ENCODE peak calls at places on chromosomes 11 and 22, in nine cellular contexts. O is Peyer's patch, A is right lobe of liver, B is heart left ventricle, I is uterus, K is tibial nerve, M is spleen, Q is HepG2, N is IMR-90. G is an unnamed sample.

GRCh38 chr11:62125881-62126280 is 2.1 kb downstream of the INCENP start:
- DNase-seq in O (no peak), A (no peak), B (no peak), I (no peak), K (no peak), M (no peak), Q (no peak), N (no peak), G (no peak)

GRCh38 chr11:88414385-88414861 is 76.9 kb upstream of the CTSC start:
- DNase-seq in O (no peak), A (no peak), B (peak; percentile 66), I (no peak), K (no peak), M (no peak), Q (no peak), N (peak; percentile 68), G (peak; percentile 57)

GRCh38 chr11:123560001-123560400 is 94.4 kb downstream of the SCN3B start:
- DNase-seq in O (no peak), A (no peak), B (peak; percentile 49), I (peak; percentile 56), K (no peak), M (no peak), Q (no peak), N (peak; percentile 88), G (peak; percentile 85)

GRCh38 chr11:93213622-93214021 is 15.8 kb upstream of the SLC36A4 start:
- DNase-seq in O (no peak), A (no peak), B (no peak), I (no peak), K (no peak), M (no peak), Q (no peak), N (no peak), G (no peak)

GRCh38 chr11:116901211-116901610 is 63.8 kb upstream of the APOA1 start:
- DNase-seq in O (no peak), A (no peak), B (peak; percentile 75), I (no peak), K (no peak), M (no peak), Q (no peak), N (no peak), G (no peak)

GRCh38 chr11:69971741-69972140 is 106.4 kb upstream of the ANO1 start:
- DNase-seq in O (peak; percentile 45), A (no peak), B (no peak), I (no peak), K (no peak), M (no peak), Q (no peak), N (no peak), G (no peak)

GRCh38 chr22:37206118-37206840 is 6.0 kb downstream of the SSTR3 start:
- DNase-seq in O (peak; percentile 25), A (no peak), B (no peak), I (no peak), K (no peak), M (peak; percentile 52), Q (no peak), N (no peak), G (no peak)

GRCh38 chr11:117218133-117218915 is 13.5 kb downstream of the PCSK7 start:
- DNase-seq in O (no peak), A (no peak), B (peak; percentile 52), I (peak; percentile 76), K (no peak), M (peak; percentile 56), Q (no peak), N (peak; percentile 57), G (no peak)

GRCh38 chr11:46800177-46800576 is 45.9 kb downstream of the CKAP5 start:
- DNase-seq in O (no peak), A (no peak), B (no peak), I (no peak), K (no peak), M (no peak), Q (no peak), N (peak; percentile 16), G (no peak)

GRCh38 chr11:11459578-11459977 is 106.5 kb upstream of the CSNK2A3 start:
- DNase-seq in O (no peak), A (no peak), B (no peak), I (no peak), K (no peak), M (no peak), Q (no peak), N (no peak), G (no peak)

DNA sequence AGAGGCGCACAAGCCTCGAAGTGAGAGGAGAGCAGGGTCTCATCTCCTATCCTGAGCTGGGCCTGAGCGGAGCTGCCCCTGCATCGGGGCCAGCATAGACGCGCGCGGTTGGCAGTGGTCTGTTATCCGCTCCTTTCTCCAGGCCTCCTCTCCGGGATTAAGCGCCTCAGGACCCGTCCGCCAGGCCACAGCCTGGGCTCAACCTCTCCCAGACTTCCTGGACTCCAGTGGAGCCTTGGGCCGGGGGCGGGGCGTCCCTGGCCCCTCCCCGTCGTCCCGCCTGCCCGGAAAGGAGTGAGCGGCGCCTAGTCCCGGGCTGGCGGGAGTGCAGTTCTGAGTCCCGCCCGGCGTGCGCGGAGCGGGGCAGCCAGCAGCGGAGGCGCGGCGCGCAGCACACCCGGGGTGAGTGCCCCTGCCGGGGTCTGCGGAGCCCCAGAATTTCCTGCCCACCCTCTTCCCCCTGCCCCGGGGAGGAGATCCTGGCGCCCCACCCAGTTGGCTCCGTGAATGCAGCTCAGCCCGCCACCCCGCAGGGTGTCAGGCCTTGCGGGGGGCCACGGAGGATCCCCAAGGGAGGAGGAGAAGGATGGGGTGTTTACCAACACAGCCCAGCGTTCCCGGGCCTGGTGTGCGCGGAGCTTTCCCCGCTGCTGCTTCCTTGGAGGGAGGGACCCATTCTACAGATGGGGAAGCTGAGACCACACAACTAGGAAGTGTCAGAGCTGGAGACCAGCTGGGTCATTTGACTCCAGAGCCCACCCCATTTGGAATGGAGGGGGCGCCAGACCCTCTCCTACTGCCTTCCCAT is at the start of gene TCIRG1:
- DNase-seq in O (peak; percentile 93), A (peak; percentile 94), B (peak; percentile 91), I (peak; percentile 89), K (peak; percentile 84), M (peak; percentile 94), Q (peak; percentile 79), N (peak; percentile 70), G (peak; percentile 92)
- TF ChIP-seq POLR2A in O (peak; percentile 98), A (peak; percentile 99), B (peak; percentile 98), I (peak; percentile 97), K (peak; percentile 87), M (peak; percentile 69), Q (no peak), N (peak; percentile 70), G (peak; percentile 91)

DNA sequence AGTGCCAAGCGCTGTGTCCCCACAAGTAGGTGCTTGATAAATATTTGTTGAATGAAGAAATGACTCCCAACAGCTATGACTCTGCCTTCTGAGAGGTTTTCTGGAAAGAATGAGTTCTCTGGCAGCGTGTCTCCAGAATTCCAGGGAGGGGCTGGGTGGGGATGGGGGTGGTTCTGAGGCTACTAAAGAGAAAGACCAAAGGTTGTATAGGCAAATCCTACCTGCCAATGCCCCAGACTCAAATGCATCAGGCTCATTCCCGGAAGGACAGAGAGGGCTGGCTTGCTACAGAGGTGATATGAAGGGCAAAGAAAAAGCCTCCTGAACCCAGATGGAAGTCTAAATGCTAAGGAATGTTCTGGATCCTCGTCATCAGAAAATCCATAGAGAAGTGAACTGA is 1.9 kb downstream of the DUSP18 start:
- DNase-seq in O (no peak), A (no peak), B (no peak), I (no peak), K (no peak), M (no peak), Q (no peak), N (no peak), G (no peak)
- H3K4me3 ChIP-seq in O (peak overlapping the region; percentile 71), A (no peak overlapping the region), B (no peak overlapping the region), I (no peak overlapping the region), K (no peak overlapping the region), M (no peak overlapping the region), Q (no peak overlapping the region), N (no peak overlapping the region), G (no peak overlapping the region)

GRCh38 chr11:102061276-102061675 is 14.0 kb downstream of the CFAP300 start:
- DNase-seq in O (no peak), A (no peak), B (no peak), I (no peak), K (no peak), M (no peak), Q (peak; percentile 21), N (peak; percentile 28), G (no peak)
- H3K4me1 ChIP-seq in O (no peaks in the 10 kb centered on the region), A (no peaks in the 10 kb centered on the region), B (no peaks in the 10 kb centered on the region), I (no peaks in the 10 kb centered on the region), K (no peaks in the 10 kb centered on the region), M (no peaks in the 10 kb centered on the region), Q (peaks cover 10% of the 10 kb centered on the region), N (no peaks in the 10 kb centered on the region), G (no peaks in the 10 kb centered on the region)

GRCh38 chr11:43358670-43359431 is at the start of gene TTC17:
- DNase-seq in O (peak; percentile 95), A (peak; percentile 97), B (peak; percentile 95), I (peak; percentile 92), K (peak; percentile 86), M (peak; percentile 99), Q (peak; percentile 87), N (peak; percentile 87), G (peak; percentile 96)
- TF ChIP-seq POLR2A in O (peak; percentile 83), A (peak; percentile 85), B (peak; percentile 79), I (peak; percentile 83), K (peak; percentile 57), M (no peak), Q (peak; percentile 93), N (peak; percentile 97), G (peak; percentile 67)

DNA sequence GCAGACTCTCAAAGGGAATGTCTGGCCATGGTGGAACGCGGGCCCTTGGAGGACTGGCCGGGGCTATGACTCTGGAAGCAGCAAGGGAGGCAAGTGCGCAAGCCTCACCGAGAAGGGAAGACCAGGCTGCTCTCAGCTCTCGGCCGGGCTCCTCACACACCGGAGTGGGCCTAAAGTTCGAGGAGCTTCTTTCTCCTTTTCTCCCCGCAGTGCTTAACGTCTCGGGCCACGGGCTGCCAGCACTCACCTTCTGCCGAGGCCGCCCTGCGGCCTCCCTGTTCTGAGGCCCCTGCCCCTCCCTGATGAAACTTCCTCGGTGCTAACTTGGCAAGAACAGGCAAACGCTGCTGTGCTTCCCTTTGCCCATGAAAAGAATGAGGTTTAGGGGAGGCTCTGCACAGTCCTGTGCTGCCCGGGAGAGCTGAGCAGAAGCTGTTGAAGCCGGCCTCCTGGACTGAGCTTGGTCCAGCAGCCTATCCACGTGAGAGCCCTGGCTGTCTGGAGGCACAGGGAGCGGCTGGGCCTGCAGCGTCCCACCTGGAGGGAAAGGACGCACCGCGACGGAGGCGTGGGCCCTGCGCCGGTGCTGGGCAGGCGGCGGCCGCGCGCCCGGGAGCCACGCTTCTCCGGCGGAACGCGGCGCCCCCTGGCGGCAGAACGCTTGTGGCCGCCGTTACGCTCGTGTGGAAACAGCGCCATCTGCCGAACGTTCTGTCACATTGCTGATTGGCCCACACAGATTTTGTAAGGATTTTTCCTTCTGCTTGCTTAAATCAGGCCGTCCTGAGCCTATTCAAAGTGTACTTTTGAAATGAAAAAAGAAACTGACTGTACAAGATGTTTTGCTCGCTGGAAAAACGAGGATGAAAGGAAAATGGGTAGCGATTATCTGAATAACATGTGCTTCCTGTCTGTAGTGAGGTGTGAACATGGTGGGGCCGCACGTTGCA is 65.0 kb upstream of the TMEM45B start:
- DNase-seq in O (peak; percentile 89), A (peak; percentile 80), B (peak; percentile 58), I (peak; percentile 73), K (peak; percentile 27), M (peak; percentile 93), Q (peak; percentile 56), N (peak; percentile 67), G (peak; percentile 76)
- H3K4me3 ChIP-seq in O (peak overlapping the region; percentile 29), A (peak overlapping the region; percentile 31), B (no peak overlapping the region), I (peak overlapping the region; percentile 23), K (peak overlapping the region; percentile 9), M (no peak overlapping the region), Q (peak overlapping the region; percentile 62), N (no peak overlapping the region), G (peak overlapping the region; percentile 41)

G was measured in adrenal gland.